ENCODE peak calls at places on chromosomes 11 and 22, in four cellular contexts. One of them, this sample, is unnamed.

GRCh38 chr22:46008291-46008690 is 31.3 kb upstream of the WNT7B start:
- DNase-seq in stomach: no peak
- DNase-seq in NCI-H146: no peak
- DNase-seq in Jurkat, Clone E6-1: no peak
- DNase-seq in this sample: no peak

GRCh38 chr11:121482231-121483129 is 29.7 kb upstream of the SORL1-AS1 start:
- DNase-seq in NCI-H146: no peak
- DNase-seq in stomach: no peak
- DNase-seq in Jurkat, Clone E6-1: peak; percentile 93
- DNase-seq in this sample: no peak

GRCh38 chr11:31940396-31941037 is 129.4 kb upstream of the PAX6 start:
- DNase-seq in Jurkat, Clone E6-1: no peak
- DNase-seq in stomach: no peak
- DNase-seq in NCI-H146: no peak
- DNase-seq in this sample: no peak

GRCh38 chr11:111299111-111300026 is 1.0 kb downstream of the POU2AF3 start:
- DNase-seq in NCI-H146: peak; percentile 76
- DNase-seq in Jurkat, Clone E6-1: no peak
- DNase-seq in stomach: peak; percentile 92
- DNase-seq in this sample: no peak

GRCh38 chr11:11422291-11423128 is 69.5 kb upstream of the CSNK2A3 start:
- DNase-seq in stomach: peak; percentile 43
- DNase-seq in Jurkat, Clone E6-1: no peak
- DNase-seq in NCI-H146: peak; percentile 80
- DNase-seq in this sample: no peak

GRCh38 chr11:111413849-111414248 is 34.8 kb upstream of the POU2AF1 start:
- DNase-seq in Jurkat, Clone E6-1: no peak
- DNase-seq in stomach: no peak
- DNase-seq in NCI-H146: no peak
- DNase-seq in this sample: no peak

GRCh38 chr11:59523541-59523940 is 12.2 kb downstream of the OR4D9 start:
- DNase-seq in Jurkat, Clone E6-1: no peak
- DNase-seq in stomach: no peak
- DNase-seq in NCI-H146: no peak
- DNase-seq in this sample: no peak

GRCh38 chr11:84648413-84648812 is 978.7 kb downstream of the DLG2 start:
- DNase-seq in Jurkat, Clone E6-1: no peak
- DNase-seq in NCI-H146: peak; percentile 40
- DNase-seq in stomach: no peak
- DNase-seq in this sample: no peak